ENCODE peak calls at places on chromosome 10, in eight cellular contexts. K is heart right ventricle; M is CD8-positive, alpha-beta T cell; D is transverse colon; B is HCT116; T is psoas muscle; U is GM23338; P is upper lobe of left lung. I is an unnamed sample. For H3K36me3, the result is how much of the 10 kb centered on the place peaks cover.

GRCh38 chr10:110016037-110016436 is 8.3 kb downstream of the ADD3 start:
- DNase-seq in K (no peak), M (no peak), D (no peak), B (no peak), T (no peak), U (peak), P (no peak), I (peak)

GRCh38 chr10:9596368-9596920 is 1421.2 kb upstream of the CELF2 start:
- DNase-seq in K (no peak), M (no peak), D (no peak), B (no peak), T (no peak), U (no peak), P (no peak), I (no peak)

GRCh38 chr10:122276611-122277205 is 5.6 kb downstream of the BTBD16 start:
- DNase-seq in K (no peak), M (no peak), D (no peak), B (peak), T (no peak), U (peak), P (no peak), I (no peak)

GRCh38 chr10:133060881-133061280 is 26.8 kb upstream of the ADGRA1 start:
- DNase-seq in K (no peak), M (no peak), D (no peak), B (no peak), T (no peak), U (no peak), P (peak), I (no peak)

GRCh38 chr10:133394064-133394663 is at the start of gene MTG1:
- DNase-seq in K (peak), M (peak), D (peak), B (peak), T (peak), U (peak), P (peak), I (peak)

GRCh38 chr10:71998840-71999194 is 34.6 kb downstream of the CHST3 start:
- DNase-seq in K (peak), M (no peak), D (peak), B (no peak), T (peak), U (no peak), P (no peak), I (no peak)

GRCh38 chr10:98041352-98042043 is 11.1 kb upstream of the CRTAC1 start:
- DNase-seq in K (peak), M (peak), D (peak), B (peak), T (peak), U (peak), P (no peak), I (peak)

GRCh38 chr10:49153971-49154370 is 20.1 kb upstream of the FAM170B start:
- DNase-seq in K (no peak), M (no peak), D (no peak), B (no peak), T (no peak), U (no peak), P (no peak), I (no peak)

GRCh38 chr10:89946106-89946505 is 244.7 kb downstream of the KIF20B start:
- DNase-seq in K (no peak), M (no peak), D (no peak), B (no peak), T (no peak), U (no peak), P (no peak), I (no peak)

GRCh38 chr10:86664370-86665217 is 3.7 kb upstream of the LDB3 start:
- DNase-seq in K (peak), M (no peak), D (no peak), B (no peak), T (peak), U (no peak), P (no peak), I (no peak)

GRCh38 chr10:75497997-75498797 is 66.8 kb downstream of the LRMDA start:
- DNase-seq in K (peak), M (no peak), D (no peak), B (peak), T (no peak), U (no peak), P (no peak), I (peak)

GRCh38 chr10:4839353-4839752 is 13.3 kb downstream of the AKR1E2 start:
- DNase-seq in K (no peak), M (no peak), D (no peak), B (no peak), T (no peak), U (no peak), P (no peak), I (no peak)

GRCh38 chr10:35127289-35127891 is 744 bp downstream of the CREM start:
- DNase-seq in K (peak), M (peak), D (peak), B (no peak), T (peak), U (peak), P (no peak), I (peak)

DNA sequence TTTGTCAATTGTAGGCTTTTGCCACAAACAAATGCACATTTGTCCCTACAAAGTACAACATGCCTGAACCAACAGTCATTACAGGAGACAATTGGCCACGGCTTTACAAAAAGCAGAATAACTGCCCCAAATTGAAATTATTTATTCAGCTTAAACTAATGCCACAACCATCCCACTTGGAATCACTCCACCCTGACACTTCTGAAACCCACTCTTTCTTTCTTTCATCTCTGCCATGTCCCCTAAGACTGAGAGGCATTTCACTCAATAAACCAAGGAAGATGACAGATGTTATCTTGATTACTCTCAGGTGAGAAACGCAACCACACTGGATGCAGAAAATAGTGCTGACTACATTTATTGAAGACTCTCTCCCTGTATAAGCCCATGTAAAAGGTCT is 2.6 kb upstream of the NPM3 start:
- DNase-seq in K (no peak), M (no peak), D (no peak), B (no peak), T (no peak), U (no peak), P (no peak), I (no peak)
- H3K36me3 ChIP-seq in K (under half), M (under half), D (under half), B (under half), T (half or more), U (under half), P (half or more), I (under half)

GRCh38 chr10:104254493-104255243 is at the start of gene GSTO1:
- DNase-seq in K (peak), M (peak), D (peak), B (peak), T (peak), U (peak), P (peak), I (peak)
- TF ChIP-seq CTCF in K (no peak), M (no peak), D (no peak), B (no peak), T (no peak), U (peak), P (no peak), I (no peak)

GRCh38 chr10:69459893-69460575 is 8.8 kb downstream of the TSPAN15 start:
- DNase-seq in K (no peak), M (no peak), D (no peak), B (no peak), T (no peak), U (no peak), P (no peak), I (no peak)

GRCh38 chr10:69460576-69461242 is 9.4 kb downstream of the TSPAN15 start:
- DNase-seq in K (no peak), M (no peak), D (no peak), B (no peak), T (no peak), U (no peak), P (no peak), I (no peak)

GRCh38 chr10:69459101-69459805 is 8.0 kb downstream of the TSPAN15 start:
- DNase-seq in K (no peak), M (no peak), D (peak), B (no peak), T (no peak), U (no peak), P (no peak), I (no peak)

GRCh38 chr10:69463886-69464285 is 12.6 kb downstream of the TSPAN15 start:
- DNase-seq in K (no peak), M (no peak), D (no peak), B (no peak), T (no peak), U (no peak), P (no peak), I (no peak)

DNA sequence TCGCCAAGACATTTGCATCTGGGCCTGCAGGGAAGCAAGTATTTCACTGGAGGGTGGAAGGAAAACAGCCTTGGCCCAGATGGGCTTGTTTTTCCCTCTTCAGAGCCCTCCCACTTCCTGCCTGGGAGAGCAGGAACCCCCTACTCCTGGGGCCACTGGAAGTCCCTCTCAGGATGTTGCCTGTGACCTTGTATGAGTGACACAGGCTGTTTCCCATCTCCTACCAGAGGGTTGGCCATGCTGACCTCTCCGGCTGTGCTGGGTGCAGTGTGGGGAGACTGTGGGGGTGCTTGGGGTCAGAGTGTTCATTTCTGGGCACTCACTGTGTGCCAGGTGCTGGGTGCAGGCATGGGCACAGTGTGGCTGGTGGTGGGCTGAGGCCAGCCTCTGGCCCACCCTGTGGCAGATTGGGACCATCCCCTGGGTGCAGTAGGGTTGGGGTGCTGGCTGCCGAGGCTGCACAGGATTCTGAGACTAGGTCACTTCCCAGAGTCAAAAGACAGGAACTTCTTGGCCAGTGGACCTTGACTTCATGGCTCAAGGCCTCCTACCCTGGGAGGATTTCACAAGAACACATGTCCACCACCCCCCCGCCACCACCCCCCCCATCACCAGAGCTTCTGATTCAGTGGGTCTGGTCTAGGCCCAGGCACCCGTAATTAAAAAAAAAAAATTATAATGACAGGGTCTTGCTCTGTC is 10.2 kb downstream of the TSPAN15 start:
- DNase-seq in K (no peak), M (no peak), D (no peak), B (no peak), T (no peak), U (no peak), P (peak), I (no peak)
- H3K4me3 ChIP-seq in K (no peak), M (no peak), D (no peak), B (no peak), T (no peak), U (no peak), P (no peak), I (no peak)

GRCh38 chr10:3137958-3138726 is 34.4 kb downstream of the PITRM1 start:
- DNase-seq in K (no peak), M (no peak), D (no peak), B (no peak), T (no peak), U (no peak), P (peak), I (no peak)

GRCh38 chr10:3139135-3139910 is 33.3 kb downstream of the PITRM1 start:
- DNase-seq in K (no peak), M (no peak), D (no peak), B (no peak), T (no peak), U (peak), P (no peak), I (no peak)

GRCh38 chr10:3141361-3142005 is 31.1 kb downstream of the PITRM1 start:
- DNase-seq in K (no peak), M (no peak), D (no peak), B (no peak), T (no peak), U (no peak), P (peak), I (no peak)

GRCh38 chr10:3142146-3142875 is 30.3 kb downstream of the PITRM1 start:
- DNase-seq in K (no peak), M (no peak), D (no peak), B (no peak), T (no peak), U (no peak), P (no peak), I (no peak)

GRCh38 chr10:3140280-3140679 is 32.3 kb downstream of the PITRM1 start:
- DNase-seq in K (no peak), M (no peak), D (no peak), B (no peak), T (no peak), U (no peak), P (no peak), I (no peak)
- H3K36me3 ChIP-seq in K (under half), M (half or more), D (under half), B (half or more), T (half or more), U (under half), P (half or more), I (under half)

GRCh38 chr10:24526085-24526649 is 197.5 kb downstream of the ARHGAP21 start:
- DNase-seq in K (peak), M (no peak), D (no peak), B (no peak), T (no peak), U (no peak), P (peak), I (no peak)
- TF ChIP-seq CTCF in K (no peak), M (no peak), D (no peak), B (no peak), T (no peak), U (no peak), P (no peak), I (no peak)

GRCh38 chr10:45592926-45593325 is 79.6 kb downstream of the ZFAND4 start:
- DNase-seq in K (no peak), M (no peak), D (no peak), B (no peak), T (no peak), U (no peak), P (no peak), I (no peak)

GRCh38 chr10:45593938-45594275 is 78.7 kb downstream of the ZFAND4 start:
- DNase-seq in K (no peak), M (no peak), D (no peak), B (no peak), T (no peak), U (no peak), P (no peak), I (no peak)

GRCh38 chr10:45591262-45591661 is 81.3 kb downstream of the ZFAND4 start:
- DNase-seq in K (no peak), M (no peak), D (no peak), B (no peak), T (no peak), U (no peak), P (no peak), I (no peak)

GRCh38 chr10:45594276-45595157 is 78.1 kb downstream of the ZFAND4 start:
- DNase-seq in K (peak), M (peak), D (peak), B (peak), T (peak), U (peak), P (peak), I (peak)

GRCh38 chr10:45592432-45592831 is 80.1 kb downstream of the ZFAND4 start:
- DNase-seq in K (no peak), M (no peak), D (no peak), B (no peak), T (no peak), U (no peak), P (no peak), I (no peak)
- H3K4me3 ChIP-seq in K (no peak), M (no peak), D (peak), B (no peak), T (peak), U (no peak), P (no peak), I (no peak)